ENCODE peak calls at places on chromosomes 1 and 21, in four cellular contexts. Q is fibroblast of the aortic adventitia, E is breast epithelium, I is coronary artery. V is an unnamed sample.
A peak's percentile ranks its signal among the peaks of the same experiment; 100 is the strongest.

GRCh38 chr1:27473755-27474154 is 16.2 kb downstream of the WASF2 start:
- DNase-seq in Q (no peak), E (no peak), I (no peak), V (no peak)

GRCh38 chr1:220368352-220369265 is 96.4 kb upstream of the RAB3GAP2 start:
- DNase-seq in Q (no peak), E (no peak), I (no peak), V (no peak)

GRCh38 chr21:44332383-44332782 is 6.8 kb downstream of the CFAP410 start:
- DNase-seq in Q (no peak), E (no peak), I (no peak), V (no peak)

GRCh38 chr1:15056515-15057285 is 96.8 kb upstream of the TMEM51 start:
- DNase-seq in Q (peak; percentile 30), E (no peak), I (no peak), V (no peak)

GRCh38 chr1:29122987-29123870 is 474 bp downstream of the TMEM200B start:
- DNase-seq in Q (peak; percentile 36), E (no peak), I (peak; percentile 79), V (no peak)

GRCh38 chr1:235682216-235682615 is 32.6 kb upstream of the GNG4 start:
- DNase-seq in Q (no peak), E (no peak), I (no peak), V (no peak)

GRCh38 chr1:178408869-178409268 is 87.9 kb downstream of the CLEC20A start:
- DNase-seq in Q (no peak), E (no peak), I (no peak), V (no peak)

GRCh38 chr1:31531177-31532000 is 44.9 kb upstream of the TINAGL1 start:
- DNase-seq in Q (peak; percentile 72), E (no peak), I (no peak), V (no peak)

GRCh38 chr1:99737016-99737415 is 29.4 kb downstream of the FRRS1 start:
- DNase-seq in Q (peak; percentile 78), E (no peak), I (no peak), V (no peak)

GRCh38 chr1:1237874-1238701 is 6.1 kb downstream of the B3GALT6 start:
- DNase-seq in Q (no peak), E (peak; percentile 68), I (no peak), V (no peak)

GRCh38 chr1:93552751-93553455 is 105.0 kb downstream of the FNBP1L start:
- DNase-seq in Q (peak; percentile 65), E (no peak), I (no peak), V (no peak)

GRCh38 chr1:202576816-202577215 is 133.4 kb downstream of the SYT2 start:
- DNase-seq in Q (peak; percentile 93), E (peak; percentile 65), I (no peak), V (no peak)

GRCh38 chr1:97901017-97901658 is 19.7 kb downstream of the DPYD start:
- DNase-seq in Q (peak; percentile 81), E (no peak), I (no peak), V (no peak)

GRCh38 chr1:167221126-167221803 is 579 bp downstream of the POU2F1 start:
- DNase-seq in Q (no peak), E (no peak), I (peak; percentile 79), V (peak; percentile 23)

GRCh38 chr1:46533179-46533864 is 18.1 kb downstream of the KNCN start:
- DNase-seq in Q (peak; percentile 32), E (no peak), I (no peak), V (no peak)

V was measured in pancreas.